ENCODE peak calls at places on chromosomes 7 and 10, in six cellular contexts. B is stomach, Z is thyroid gland, O is fibroblast of the aortic adventitia, T is BJ, H is uterus. L is an unnamed sample.

GRCh38 chr7:55071411-55072188 is 52.8 kb downstream of the EGFR start:
- DNase-seq in H (no peak), B (no peak), Z (no peak), T (no peak), O (peak), L (no peak)

GRCh38 chr7:35848728-35849127 is 47.9 kb downstream of the SEPTIN7 start:
- DNase-seq in Z (no peak), H (no peak), B (no peak), O (no peak), T (no peak), L (no peak)

GRCh38 chr7:12573885-12574284 is 3.4 kb downstream of the SCIN start:
- DNase-seq in B (no peak), H (no peak), Z (no peak), T (no peak), O (no peak), L (no peak)

GRCh38 chr7:69935107-69935506 is 336.8 kb downstream of the AUTS2 start:
- DNase-seq in H (no peak), O (peak), T (no peak), B (no peak), Z (no peak), L (no peak)

GRCh38 chr7:47601119-47601880 is 19.4 kb upstream of the TNS3 start:
- DNase-seq in O (peak), H (no peak), Z (no peak), B (no peak), T (no peak), L (no peak)

GRCh38 chr7:139116999-139117398 is 7.5 kb upstream of the ZC3HAV1 start:
- DNase-seq in Z (no peak), T (no peak), O (no peak), H (no peak), B (no peak), L (no peak)

GRCh38 chr10:7351905-7352304 is 58.9 kb downstream of the SFMBT2 start:
- DNase-seq in Z (no peak), H (no peak), B (no peak), O (no peak), T (no peak), L (no peak)

GRCh38 chr7:129845972-129846327 is 106.8 kb downstream of the UBE2H start:
- DNase-seq in T (peak), O (peak), H (no peak), B (no peak), Z (no peak), L (no peak)

GRCh38 chr10:125265579-125265955 is 105.2 kb upstream of the CTBP2 start:
- DNase-seq in T (peak), Z (no peak), H (no peak), O (no peak), B (no peak), L (no peak)

GRCh38 chr10:14102056-14102455 is 228.7 kb downstream of the FRMD4A start:
- DNase-seq in T (no peak), H (no peak), B (no peak), O (no peak), Z (no peak), L (no peak)

GRCh38 chr10:127922675-127923366 is 15.9 kb downstream of the PTPRE start:
- DNase-seq in B (peak), Z (peak), T (no peak), H (no peak), O (peak), L (no peak)

GRCh38 chr7:133121175-133121844 is 39.4 kb upstream of the CHCHD3 start:
- DNase-seq in B (no peak), H (no peak), Z (no peak), T (no peak), O (no peak), L (no peak)

GRCh38 chr10:122328676-122329075 is 45.8 kb upstream of the PLEKHA1 start:
- DNase-seq in O (no peak), H (no peak), T (no peak), Z (no peak), B (no peak), L (no peak)

GRCh38 chr7:2817456-2817855 is 26.7 kb downstream of the GNA12 start:
- DNase-seq in B (no peak), Z (no peak), O (no peak), H (no peak), T (no peak), L (no peak)

GRCh38 chr10:10222288-10222945 is 795.3 kb upstream of the CELF2 start:
- DNase-seq in T (no peak), H (no peak), O (peak), B (no peak), Z (no peak), L (no peak)

GRCh38 chr10:22712959-22713852 is 1.2 kb downstream of the PIP4K2A start:
- DNase-seq in B (peak), H (peak), O (no peak), T (no peak), Z (peak), L (no peak)

GRCh38 chr10:12068467-12069269 is at the start of gene DHTKD1:
- DNase-seq in O (peak), B (peak), T (peak), Z (peak), H (peak), L (peak)

GRCh38 chr10:102504179-102504975 is 605 bp downstream of the SUFU start:
- DNase-seq in H (peak), Z (peak), T (no peak), B (peak), O (no peak), L (no peak)

DNA sequence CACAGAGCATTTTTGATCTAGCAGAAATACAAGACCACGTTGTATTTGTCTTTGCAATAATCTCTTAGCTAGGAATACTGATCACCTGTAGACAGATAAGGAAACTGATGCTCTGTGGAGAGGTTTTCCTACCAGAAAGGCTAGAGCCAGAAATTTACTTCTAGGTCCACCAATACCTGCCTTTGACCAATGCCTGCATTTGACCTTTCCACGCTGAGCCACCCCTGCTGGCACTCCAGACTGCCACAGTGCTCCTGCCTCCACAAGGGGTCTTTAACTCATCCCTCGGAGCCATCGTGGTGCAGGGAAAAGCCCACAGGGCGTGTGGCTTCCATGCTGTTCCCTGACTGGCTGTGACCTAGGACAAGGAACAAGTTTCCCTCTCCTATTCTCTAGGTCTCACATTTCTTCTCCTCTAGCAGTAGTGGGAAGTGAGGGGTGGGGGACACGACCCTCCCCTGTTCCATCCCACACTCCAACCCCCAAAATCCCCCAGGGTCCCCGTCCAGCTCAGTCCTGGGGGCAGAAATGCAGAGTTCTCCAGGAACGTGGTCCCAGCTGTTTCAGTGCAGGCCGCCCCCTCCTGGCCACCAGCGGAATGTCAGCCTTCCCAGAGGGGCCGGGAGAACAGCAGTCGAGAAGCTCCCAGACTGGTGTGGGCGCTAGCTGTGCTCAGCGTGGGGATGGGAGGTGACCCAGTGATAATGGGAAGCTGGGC is 1.4 kb upstream of the ELN start:
- DNase-seq in B (peak), Z (peak), T (no peak), H (peak), O (peak), L (peak)
- TF ChIP-seq CTCF in B (no peak), Z (peak), T (peak), H (peak), O (peak), L (peak)

DNA sequence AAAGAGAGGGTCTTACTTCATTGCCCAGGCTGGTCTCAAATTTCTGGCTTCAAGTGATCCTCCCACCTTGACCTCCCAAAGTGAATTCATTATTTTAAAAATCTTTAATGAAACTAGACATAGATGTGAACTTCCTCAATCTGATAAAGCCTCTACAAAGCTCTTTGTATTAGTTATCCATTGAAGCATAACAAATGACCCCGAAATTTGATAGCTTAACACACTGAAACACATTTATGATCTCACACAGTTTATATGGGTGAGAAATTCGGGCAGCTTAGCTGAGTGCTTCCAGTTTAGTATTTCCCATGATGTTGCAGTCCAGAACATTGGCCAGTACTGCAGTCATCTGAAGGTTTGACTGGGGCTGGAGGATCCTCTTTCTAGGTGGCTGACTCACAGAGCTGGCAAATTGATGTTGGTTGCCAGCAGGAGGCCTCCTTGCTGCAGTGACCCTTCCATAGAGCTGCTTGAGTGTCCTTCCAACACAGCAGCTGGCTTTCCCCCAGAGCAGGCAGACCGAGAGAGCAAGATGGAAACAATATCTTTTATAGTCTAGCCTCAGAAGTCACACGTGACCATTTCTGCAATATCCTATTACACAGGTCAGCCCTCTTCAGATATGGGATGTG is 16.6 kb upstream of the WNT8B start:
- DNase-seq in Z (no peak), B (no peak), O (no peak), T (no peak), H (no peak), L (no peak)
- TF ChIP-seq CTCF in Z (no peak), B (no peak), O (no peak), T (no peak), H (no peak), L (no peak)

DNA sequence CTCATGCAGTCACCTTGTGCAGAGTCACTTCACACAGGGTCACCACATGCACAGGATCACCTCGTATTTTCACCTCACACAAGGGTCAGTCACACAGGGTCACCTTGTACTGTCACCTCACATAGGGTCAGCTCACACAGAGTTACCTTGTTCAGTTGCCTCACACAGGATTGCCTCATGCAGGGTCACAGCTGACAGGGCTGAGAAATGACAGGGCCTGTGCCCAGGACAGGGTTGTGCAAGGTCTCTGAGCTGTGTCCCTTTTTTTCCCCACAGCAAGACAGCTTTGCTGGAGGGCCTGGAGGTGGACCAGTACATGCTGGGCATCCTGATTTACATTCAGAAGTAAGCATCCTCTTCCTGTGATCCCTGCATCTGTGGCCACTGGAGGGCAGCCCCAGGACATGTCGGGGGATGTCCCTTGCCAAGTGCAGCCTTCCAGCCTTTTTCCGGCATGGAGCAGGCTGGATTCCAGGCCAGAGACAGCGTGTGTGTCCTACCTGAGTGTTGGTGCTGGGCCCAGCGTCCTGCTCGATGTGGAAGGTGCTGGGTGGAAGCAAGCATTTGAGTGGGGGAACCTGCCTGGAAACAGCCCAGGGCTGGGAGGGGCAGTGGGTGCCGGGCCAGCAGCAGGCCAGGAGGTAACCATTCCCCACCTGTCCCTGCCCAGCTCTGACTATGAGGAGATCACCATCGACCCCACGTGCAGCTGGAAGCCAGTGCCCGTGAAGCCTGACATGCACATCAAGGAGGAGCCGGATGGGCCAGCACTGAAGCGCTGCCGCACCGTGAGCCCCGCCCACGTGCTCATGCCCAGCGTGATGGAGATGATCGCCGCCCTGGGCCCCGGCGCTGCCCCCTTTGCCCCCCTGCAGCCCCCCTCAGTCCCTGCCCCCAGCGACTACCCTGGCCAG is 16.3 kb downstream of the ZMIZ2 start:
- DNase-seq in O (no peak), H (no peak), B (no peak), T (no peak), Z (no peak), L (no peak)
- TF ChIP-seq CTCF in O (no peak), H (no peak), B (no peak), T (no peak), Z (no peak), L (no peak)

GRCh38 chr7:39609462-39610149 is 13.8 kb upstream of the RALA start:
- DNase-seq in O (no peak), H (no peak), B (no peak), Z (peak), T (no peak), L (no peak)
- TF ChIP-seq CTCF in O (peak), H (no peak), B (no peak), Z (no peak), T (no peak), L (no peak)

GRCh38 chr10:100481462-100482081 is 18.8 kb downstream of the WNT8B start:
- DNase-seq in O (peak), H (peak), B (peak), T (peak), Z (peak), L (peak)

GRCh38 chr10:100483876-100484666 is 21.3 kb downstream of the WNT8B start:
- DNase-seq in T (no peak), Z (no peak), B (no peak), H (no peak), O (no peak), L (peak)

GRCh38 chr10:100482181-100482833 is 19.5 kb downstream of the WNT8B start:
- DNase-seq in T (no peak), H (peak), O (peak), B (peak), Z (peak), L (no peak)

GRCh38 chr10:100485336-100485735 is 22.5 kb downstream of the WNT8B start:
- DNase-seq in H (no peak), B (no peak), T (no peak), Z (no peak), O (no peak), L (no peak)

GRCh38 chr10:100482834-100483185 is 20.0 kb downstream of the WNT8B start:
- DNase-seq in B (no peak), O (no peak), H (no peak), Z (no peak), T (no peak), L (no peak)
- TF ChIP-seq CTCF in B (no peak), O (no peak), H (no peak), Z (no peak), T (no peak), L (no peak)

GRCh38 chr10:30154126-30154525 is 94.7 kb upstream of the JCAD start:
- DNase-seq in Z (no peak), T (no peak), H (no peak), B (no peak), O (no peak), L (no peak)

GRCh38 chr10:30158325-30158960 is 99.1 kb upstream of the JCAD start:
- DNase-seq in T (no peak), Z (no peak), O (peak), H (no peak), B (no peak), L (no peak)

GRCh38 chr10:30151581-30152389 is 92.4 kb upstream of the JCAD start:
- DNase-seq in H (no peak), B (no peak), O (peak), T (peak), Z (peak), L (no peak)

GRCh38 chr10:30154561-30154960 is 95.2 kb upstream of the JCAD start:
- DNase-seq in H (no peak), Z (no peak), O (no peak), B (no peak), T (no peak), L (no peak)

DNA sequence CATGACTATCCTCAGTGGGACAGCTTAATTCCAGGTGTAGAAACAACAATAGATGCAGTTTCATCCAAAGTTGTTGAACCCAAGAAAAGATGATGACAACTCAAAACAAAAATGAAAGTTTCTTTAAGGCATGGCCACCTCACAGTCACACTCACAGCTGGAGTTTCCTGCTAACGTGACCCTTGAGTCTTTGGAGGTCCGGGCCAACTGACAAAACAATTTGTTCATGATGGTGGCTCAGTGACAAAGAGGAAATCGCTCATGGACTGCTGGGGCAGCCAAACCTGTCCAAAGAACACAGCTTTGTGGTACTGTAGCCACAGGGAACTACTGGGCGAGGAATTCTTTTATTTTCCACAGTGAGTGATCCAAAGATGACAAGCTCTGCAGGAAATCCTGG is 96.0 kb upstream of the JCAD start:
- DNase-seq in O (no peak), Z (peak), H (peak), T (no peak), B (no peak), L (no peak)
- TF ChIP-seq CTCF in O (no peak), Z (no peak), H (no peak), T (no peak), B (no peak), L (no peak)